ENCODE peak calls at places on chromosomes 1 and 21, in seven cellular contexts. N is left lung, P is RWPE2, Q is fibroblast of the aortic adventitia, W is lower leg skin, Y is HFF-Myc, V is body of pancreas. F is an unnamed sample.

GRCh38 chr1:244325056-244325764 is 126.5 kb downstream of the ADSS2 start:
- DNase-seq in W (peak), Y (no peak), P (no peak), V (no peak), N (peak), Q (peak), F (peak)

GRCh38 chr1:21896652-21897532 is 40.2 kb downstream of the HSPG2 start:
- DNase-seq in Y (no peak), V (peak), N (no peak), P (peak), Q (peak), W (peak), F (peak)

GRCh38 chr1:65229754-65230339 is 79.5 kb upstream of the DNAJC6 start:
- DNase-seq in V (no peak), Y (no peak), N (no peak), P (no peak), Q (no peak), W (no peak), F (no peak)

GRCh38 chr1:10510520-10511493 is 36.1 kb downstream of the PEX14 start:
- DNase-seq in V (no peak), Q (peak), W (no peak), N (no peak), Y (peak), P (peak), F (peak)

GRCh38 chr1:55040083-55040952 is 970 bp downstream of the PCSK9 start:
- DNase-seq in V (peak), Q (no peak), N (peak), Y (no peak), W (peak), P (no peak), F (no peak)

GRCh38 chr1:5949074-5949760 is 43.0 kb downstream of the NPHP4 start:
- DNase-seq in Y (no peak), P (no peak), V (no peak), W (peak), N (peak), Q (no peak), F (peak)

GRCh38 chr1:181104790-181105133 is 16.3 kb downstream of the IER5 start:
- DNase-seq in V (peak), Q (no peak), N (no peak), Y (no peak), W (peak), P (no peak), F (no peak)

GRCh38 chr1:184905601-184906322 is 68.5 kb downstream of the NIBAN1 start:
- DNase-seq in Q (peak), Y (no peak), N (no peak), V (peak), P (no peak), W (no peak), F (no peak)

GRCh38 chr1:30754684-30755171 is 2.8 kb downstream of the LAPTM5 start:
- DNase-seq in W (no peak), P (no peak), N (no peak), V (no peak), Y (no peak), Q (no peak), F (no peak)

GRCh38 chr1:11594222-11594621 is 60.0 kb downstream of the FBXO2 start:
- DNase-seq in Y (no peak), P (no peak), N (no peak), V (no peak), Q (peak), W (no peak), F (peak)

GRCh38 chr1:72034827-72035226 is 247.5 kb downstream of the NEGR1 start:
- DNase-seq in Y (no peak), Q (no peak), N (no peak), P (no peak), V (no peak), W (no peak), F (no peak)

GRCh38 chr1:163144418-163144817 is 58.3 kb downstream of the RGS5 start:
- DNase-seq in W (no peak), N (no peak), Q (peak), P (no peak), V (no peak), Y (no peak), F (no peak)

GRCh38 chr1:41319803-41320711 is 41.2 kb upstream of the FOXO6 start:
- DNase-seq in Q (no peak), V (peak), P (no peak), W (no peak), Y (no peak), N (no peak), F (no peak)

DNA sequence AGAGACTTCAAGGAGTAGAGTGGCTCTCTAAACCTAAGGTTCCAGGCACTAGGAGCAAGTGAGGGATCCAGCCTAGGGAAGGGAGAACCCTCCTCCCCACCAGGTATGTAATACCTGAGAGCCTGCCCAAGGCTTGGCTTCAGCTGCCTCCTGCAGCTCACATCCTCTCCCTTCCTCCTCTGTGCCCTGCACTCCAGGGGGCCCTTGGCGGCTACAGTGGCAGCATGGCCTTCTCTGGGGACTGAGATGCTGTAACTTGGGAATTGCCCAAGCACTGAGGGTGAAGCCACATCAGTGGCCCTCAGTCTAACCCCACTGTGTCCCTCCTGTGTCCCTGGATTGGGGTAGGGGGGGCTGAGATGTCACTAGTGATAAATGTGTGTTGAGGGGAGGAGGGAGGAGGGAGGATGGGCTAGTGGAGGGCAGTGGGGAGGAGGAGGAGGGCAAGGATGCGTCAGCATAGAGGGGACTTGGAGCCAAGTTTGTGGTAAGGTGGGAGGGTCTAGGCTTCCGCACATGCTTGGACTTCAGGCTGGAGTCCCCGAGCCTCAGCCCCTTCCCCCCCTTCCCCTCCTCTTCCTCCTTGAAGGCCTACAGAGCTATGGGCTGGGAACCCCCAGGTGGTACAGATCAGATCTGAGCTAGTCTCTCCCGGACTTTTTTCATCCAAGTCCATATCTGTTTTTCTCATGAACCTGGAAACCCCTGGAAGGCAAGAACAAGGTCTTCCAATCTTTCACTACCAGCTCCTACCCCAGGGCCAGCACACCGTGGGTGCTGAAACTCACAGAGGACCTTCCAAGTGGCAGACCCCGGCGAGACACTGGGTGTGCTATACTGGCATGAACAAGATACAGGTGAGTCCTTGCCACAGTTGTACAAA is 17.5 kb downstream of the COL9A2 start:
- DNase-seq in W (peak), N (no peak), V (no peak), Q (peak), P (no peak), Y (no peak), F (peak)
- H3K4me3 ChIP-seq in W (no peak), N (no peak), V (no peak), Q (no peak), P (no peak), Y (no peak), F (no peak)

DNA sequence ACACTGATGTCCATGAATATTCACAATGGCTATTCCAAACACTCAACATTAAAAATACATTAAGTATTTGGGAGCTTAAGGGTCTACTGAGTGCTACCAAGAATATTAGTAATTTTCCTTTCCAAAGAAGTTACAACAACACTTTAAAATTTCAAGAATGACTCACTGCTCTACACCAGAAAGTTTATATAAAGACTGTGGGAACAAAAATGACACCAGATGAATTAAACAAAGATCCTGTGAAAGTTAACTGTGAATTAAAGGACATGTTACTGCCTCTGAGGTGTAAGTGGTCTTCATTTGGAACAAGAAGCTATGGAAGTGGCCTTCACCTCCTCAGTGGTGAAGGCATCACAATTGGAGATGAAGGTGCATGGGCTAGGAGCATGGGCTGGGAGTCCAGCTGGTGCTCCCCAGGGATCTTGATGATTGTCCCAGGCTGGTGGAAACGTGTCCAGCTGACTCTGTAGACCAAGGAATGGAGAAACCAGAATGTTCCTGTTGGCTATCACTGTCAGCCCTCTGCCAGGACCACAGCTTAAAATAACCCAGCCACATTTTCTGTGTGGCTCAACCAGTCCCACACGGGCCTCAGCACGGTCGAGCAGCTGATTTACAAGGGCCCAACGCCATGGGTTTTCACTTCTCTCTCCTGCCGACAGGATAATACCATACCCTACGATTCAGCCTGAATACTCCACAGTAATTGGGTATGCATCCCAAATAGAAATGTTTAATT is 28.8 kb downstream of the TAF5L start:
- DNase-seq in P (no peak), V (peak), N (peak), Q (peak), Y (no peak), W (peak), F (peak)
- TF ChIP-seq CTCF in P (no peak), V (no peak), N (no peak), Q (peak), Y (no peak), W (no peak), F (no peak)

DNA sequence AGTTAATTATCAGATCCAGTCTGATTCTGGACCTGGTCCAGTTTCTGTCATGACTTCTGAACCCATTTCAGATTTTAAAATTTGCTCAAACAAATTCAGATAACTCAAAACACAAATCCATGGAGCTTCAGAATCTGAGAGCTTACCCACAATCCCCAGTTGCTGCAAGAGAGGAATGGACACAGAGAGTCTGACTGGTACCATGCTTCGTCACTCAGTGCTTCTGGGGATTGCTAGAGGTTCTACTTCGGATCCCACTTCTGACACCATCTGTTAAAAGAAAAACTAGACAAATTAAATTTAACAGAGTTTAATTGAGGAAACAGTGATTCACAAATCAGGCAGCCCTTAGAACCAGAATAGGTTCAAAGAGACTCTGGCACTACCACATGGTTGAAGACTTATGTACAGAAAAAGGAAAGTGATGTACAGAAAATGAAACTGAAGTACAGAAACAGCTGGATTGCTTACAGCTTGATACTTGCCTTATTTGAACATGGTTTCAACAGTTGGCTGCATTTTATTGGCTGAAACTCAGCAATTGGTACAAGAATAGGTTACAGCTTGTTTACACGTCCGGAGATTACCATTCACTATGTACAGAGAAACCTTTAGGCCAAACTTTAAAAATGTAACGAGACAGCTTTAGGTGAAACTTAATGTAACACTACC is 60.7 kb upstream of the TEKT2 start:
- DNase-seq in W (no peak), P (no peak), N (no peak), Y (no peak), V (no peak), Q (no peak), F (no peak)
- H3K4me3 ChIP-seq in W (no peak), P (no peak), N (no peak), Y (no peak), V (no peak), Q (no peak), F (no peak)

GRCh38 chr1:208731976-208732821 is 488.0 kb upstream of the PLXNA2 start:
- DNase-seq in P (no peak), Q (peak), Y (no peak), V (no peak), W (no peak), N (no peak), F (no peak)

GRCh38 chr1:208741296-208741695 is 497.1 kb upstream of the PLXNA2 start:
- DNase-seq in N (no peak), V (no peak), P (no peak), W (no peak), Q (no peak), Y (no peak), F (no peak)

DNA sequence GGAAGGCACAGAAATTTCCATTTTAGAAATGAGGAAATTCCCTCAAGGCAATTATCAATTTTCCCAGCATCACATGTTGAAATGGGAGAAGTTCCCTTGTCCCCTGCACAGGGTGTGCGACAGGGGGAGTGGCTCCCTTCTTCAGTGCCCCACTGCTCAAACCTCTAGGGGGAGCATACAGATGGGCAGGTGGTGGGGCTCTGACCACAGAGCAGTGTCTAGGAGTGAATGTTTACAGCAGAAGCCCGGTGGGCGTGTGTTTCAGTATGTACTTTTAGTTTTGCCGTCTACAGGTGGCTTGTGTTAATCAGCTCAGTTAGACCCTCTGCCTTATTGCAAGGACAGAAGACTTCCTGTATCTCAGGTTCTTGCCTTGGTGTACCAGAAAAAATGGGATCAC is 493.7 kb upstream of the PLXNA2 start:
- DNase-seq in V (no peak), W (no peak), P (no peak), Q (no peak), Y (no peak), N (no peak), F (no peak)
- TF ChIP-seq CTCF in V (no peak), W (no peak), P (no peak), Q (no peak), Y (no peak), N (no peak), F (no peak)

DNA sequence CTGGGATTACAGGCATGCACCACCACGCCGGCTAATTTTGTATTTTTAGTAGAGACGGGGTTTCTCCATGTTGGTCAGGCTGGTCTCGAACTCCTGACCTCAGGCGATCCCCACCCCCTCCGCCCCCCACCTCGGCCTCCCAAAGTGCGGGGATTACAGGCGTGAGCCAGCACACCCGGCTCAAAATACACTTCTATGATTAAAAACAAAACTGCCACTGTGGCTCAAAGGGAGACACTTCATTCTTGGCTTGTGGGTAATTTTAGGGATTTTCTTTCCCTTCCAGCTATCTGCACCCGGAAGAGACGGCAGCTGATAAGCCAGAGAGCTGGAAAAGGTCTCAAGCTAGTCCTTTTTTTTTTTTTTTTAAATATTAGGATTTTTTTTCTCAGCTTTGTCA is 24.5 kb downstream of the TMPRSS2 start:
- DNase-seq in P (no peak), Y (no peak), Q (no peak), W (no peak), V (no peak), N (no peak), F (no peak)
- H3K4me3 ChIP-seq in P (no peak), Y (no peak), Q (no peak), W (no peak), V (no peak), N (no peak), F (no peak)

F was measured in choroid plexus epithelial cell.